ENCODE peak calls at places on chromosomes 7 and 10, in nine cellular contexts. X is A172; N is colonic mucosa; U is HuH-7.5; K is EH; R is body of pancreas; E is stimulated activated CD8-positive, alpha-beta memory T cell treated with anti-CD3 and anti-CD28 coated beads, Interleukin-12 subunit alpha, Interleukin-12 subunit beta, amount 100 ng/mL, for 1 hour; T is stimulated activated CD4-positive, alpha-beta T cell treated with anti-CD3 and anti-CD28 coated beads, Interleukin-15, amount 100 ng/mL, for 1 hour; D is epithelial cell of esophagus. J is an unnamed sample.

GRCh38 chr7:90680496-90680895 is 84.4 kb downstream of the CDK14 start:
- DNase-seq in X (no peak), N (no peak), U (no peak), K (no peak), R (no peak), E (no peak), T (no peak), D (no peak), J (no peak)

GRCh38 chr7:47303695-47304453 is 278.0 kb downstream of the TNS3 start:
- DNase-seq in X (no peak), N (peak; percentile 10), U (no peak), K (no peak), R (no peak), E (no peak), T (no peak), D (no peak), J (no peak)

GRCh38 chr7:130379551-130380120 is 658 bp upstream of the CPA1 start:
- DNase-seq in X (no peak), N (no peak), U (no peak), K (no peak), R (peak; percentile 72), E (no peak), T (no peak), D (no peak), J (peak; percentile 27)

GRCh38 chr7:86925221-86925620 is 134.2 kb downstream of the ELAPOR2 start:
- DNase-seq in X (no peak), N (peak; percentile 28), U (no peak), K (no peak), R (no peak), E (no peak), T (no peak), D (no peak), J (no peak)

GRCh38 chr7:130065500-130066152 is 4.7 kb upstream of the KLHDC10 start:
- DNase-seq in X (no peak), N (no peak), U (no peak), K (peak; percentile 50), R (no peak), E (no peak), T (no peak), D (no peak), J (no peak)

GRCh38 chr10:79375321-79376077 is 28.2 kb downstream of the PPIF start:
- DNase-seq in X (peak; percentile 64), N (peak; percentile 16), U (no peak), K (peak; percentile 69), R (no peak), E (no peak), T (no peak), D (peak; percentile 29), J (peak; percentile 78)

GRCh38 chr7:18889436-18889835 is 228.0 kb downstream of the TWIST1 start:
- DNase-seq in X (no peak), N (no peak), U (no peak), K (no peak), R (no peak), E (no peak), T (no peak), D (peak; percentile 29), J (no peak)

GRCh38 chr7:25240340-25240739 is 12.1 kb upstream of the NPVF start:
- DNase-seq in X (no peak), N (no peak), U (no peak), K (peak; percentile 50), R (no peak), E (no peak), T (no peak), D (no peak), J (no peak)

GRCh38 chr10:29649561-29650551 is 15.1 kb upstream of the SVIL start:
- DNase-seq in X (no peak), N (no peak), U (no peak), K (peak; percentile 75), R (no peak), E (no peak), T (no peak), D (no peak), J (peak; percentile 45)

GRCh38 chr10:122639801-122640200 is 59.8 kb downstream of the C10orf120 start:
- DNase-seq in X (no peak), N (no peak), U (no peak), K (no peak), R (no peak), E (no peak), T (no peak), D (peak; percentile 38), J (no peak)

GRCh38 chr7:114852275-114852674 is 69.6 kb upstream of the MDFIC start:
- DNase-seq in X (no peak), N (no peak), U (no peak), K (no peak), R (no peak), E (no peak), T (no peak), D (no peak), J (no peak)

GRCh38 chr7:22576941-22577927 is 77.2 kb upstream of the STEAP1B start:
- DNase-seq in X (peak; percentile 59), N (peak; percentile 24), U (no peak), K (peak; percentile 99), R (peak; percentile 25), E (no peak), T (no peak), D (peak; percentile 91), J (peak; percentile 99)

GRCh38 chr7:41415473-41416207 is 287.2 kb downstream of the INHBA start:
- DNase-seq in X (no peak), N (no peak), U (peak; percentile 12), K (no peak), R (no peak), E (no peak), T (no peak), D (peak; percentile 59), J (no peak)

GRCh38 chr7:110841840-110842579 is 248.9 kb upstream of the LRRN3 start:
- DNase-seq in X (no peak), N (no peak), U (no peak), K (peak; percentile 12), R (no peak), E (no peak), T (no peak), D (no peak), J (no peak)